ENCODE peak calls at places on chromosome 13, in four cellular contexts. I is NCI-H1105; D is thoracic aorta; L is stimulated activated CD8-positive, alpha-beta memory T cell treated with anti-CD3 and anti-CD28 coated beads, Interleukin-15, amount 100 ng/mL, for 4 hours. R is an unnamed sample.

GRCh38 chr13:46149272-46150133 is 32.5 kb downstream of the LCP1 start:
- DNase-seq in L (no peak), I (no peak), D (no peak), R (no peak)

GRCh38 chr13:33351324-33351723 is 65.8 kb upstream of the STARD13 start:
- DNase-seq in I (no peak), D (no peak), L (no peak), R (no peak)

GRCh38 chr13:107367258-107367657 is 799.3 kb upstream of the ARGLU1 start:
- DNase-seq in L (no peak), I (no peak), D (no peak), R (no peak)

GRCh38 chr13:50693755-50694154 is 149.7 kb downstream of the DLEU7 start:
- DNase-seq in D (no peak), L (no peak), I (no peak), R (no peak)

GRCh38 chr13:80753951-80754350 is 413.0 kb upstream of the SPRY2 start:
- DNase-seq in L (no peak), D (no peak), I (no peak), R (no peak)

GRCh38 chr13:29849731-29850212 is 645 bp downstream of the UBL3 start:
- DNase-seq in L (no peak), D (peak; percentile 31), I (peak; percentile 12), R (peak; percentile 58)

GRCh38 chr13:21670006-21670882 is 629 bp upstream of the FGF9 start:
- DNase-seq in I (peak; percentile 56), L (peak; percentile 50), D (no peak), R (peak; percentile 64)

GRCh38 chr13:89763011-89763410 is 1584.5 kb upstream of the MIR17HG start:
- DNase-seq in D (no peak), I (no peak), L (no peak), R (no peak)

GRCh38 chr13:43232866-43233265 is 209.5 kb downstream of the DNAJC15 start:
- DNase-seq in I (no peak), L (no peak), D (no peak), R (no peak)

GRCh38 chr13:77373541-77373940 is 46.6 kb upstream of the MYCBP2 start:
- DNase-seq in D (no peak), I (no peak), L (no peak), R (no peak)

GRCh38 chr13:98264877-98265276 is 87.8 kb upstream of the RNF113B start:
- DNase-seq in I (no peak), D (no peak), L (no peak), R (no peak)

GRCh38 chr13:83881031-83881727 is 1.1 kb downstream of the SLITRK1 start:
- DNase-seq in L (no peak), I (no peak), D (no peak), R (no peak)

GRCh38 chr13:77480071-77480470 is 55.4 kb upstream of the SCEL start:
- DNase-seq in D (no peak), L (no peak), I (no peak), R (no peak)

GRCh38 chr13:30479154-30479553 is 13.4 kb upstream of the HMGB1 start:
- DNase-seq in I (no peak), L (no peak), D (no peak), R (no peak)

GRCh38 chr13:79307866-79308298 is 98.2 kb downstream of the RBM26 start:
- DNase-seq in L (no peak), I (no peak), D (no peak), R (no peak)

GRCh38 chr13:113621046-113621445 is 36.5 kb downstream of the TFDP1 start:
- DNase-seq in I (no peak), D (no peak), L (no peak), R (no peak)

GRCh38 chr13:66992183-66992582 is 238.0 kb downstream of the PCDH9 start:
- DNase-seq in D (no peak), L (no peak), I (no peak), R (peak; percentile 77)

GRCh38 chr13:98174995-98175394 is 2.1 kb downstream of the RNF113B start:
- DNase-seq in D (no peak), I (no peak), L (no peak), R (no peak)

GRCh38 chr13:112686364-112686763 is 3.5 kb upstream of the ATP11A start:
- DNase-seq in D (no peak), L (no peak), I (no peak), R (no peak)

R was measured in SHP77.